ENCODE peak calls at places on chromosome 13, in seven cellular contexts. V is HepG2, A is HCT116, O is SK-N-SH, E is K562, R is GM12878, G is H1. S is an unnamed sample.

GRCh38 chr13:33015791-33016323 is 366 bp upstream of the KL start:
- DNase-seq in R (no peak), O (no peak), G (peak; percentile 57), A (no peak), E (no peak), V (no peak), S (no peak)

GRCh38 chr13:25659091-25659502 is 287.3 kb downstream of the ATP8A2 start:
- DNase-seq in V (no peak), A (no peak), R (no peak), O (no peak), G (no peak), E (no peak), S (peak; percentile 77)

GRCh38 chr13:23915308-23915707 is 18.0 kb upstream of the C1QTNF9B start:
- DNase-seq in V (peak; percentile 8), G (no peak), O (no peak), R (no peak), A (peak; percentile 24), E (no peak), S (no peak)

GRCh38 chr13:64255988-64256387 is 2840.3 kb upstream of the PCDH20 start:
- DNase-seq in O (no peak), R (no peak), A (no peak), G (no peak), V (no peak), E (no peak), S (no peak)

GRCh38 chr13:111903143-111903542 is 163.8 kb upstream of the SOX1 start:
- DNase-seq in R (no peak), V (no peak), O (no peak), E (no peak), G (peak; percentile 17), A (no peak), S (no peak)

GRCh38 chr13:34578471-34578870 is 363.6 kb upstream of the NBEA start:
- DNase-seq in G (no peak), R (no peak), V (no peak), E (no peak), O (no peak), A (no peak), S (no peak)

GRCh38 chr13:39144941-39145533 is 106.8 kb downstream of the NHLRC3 start:
- DNase-seq in A (peak; percentile 41), E (peak; percentile 40), V (no peak), G (peak; percentile 55), O (peak; percentile 56), R (no peak), S (peak; percentile 50)

GRCh38 chr13:74288361-74288911 is 154.2 kb upstream of the KLF12 start:
- DNase-seq in O (peak; percentile 10), A (no peak), V (no peak), E (no peak), G (peak; percentile 47), R (no peak), S (no peak)

GRCh38 chr13:44927953-44928352 is 61.3 kb downstream of the NUFIP1 start:
- DNase-seq in G (no peak), A (no peak), V (no peak), E (no peak), R (no peak), O (no peak), S (no peak)

GRCh38 chr13:75250526-75251183 is 231.3 kb downstream of the TBC1D4 start:
- DNase-seq in V (no peak), A (no peak), R (no peak), E (no peak), O (no peak), G (no peak), S (no peak)

GRCh38 chr13:93045836-93046235 is 180.8 kb upstream of the GPC6 start:
- DNase-seq in A (no peak), O (no peak), V (no peak), E (no peak), G (no peak), R (no peak), S (no peak)

GRCh38 chr13:48400090-48400694 is 12.7 kb downstream of the LPAR6 start:
- DNase-seq in V (peak; percentile 29), R (no peak), A (no peak), E (no peak), O (no peak), G (no peak), S (no peak)

GRCh38 chr13:99075268-99076191 is 97.7 kb upstream of the DOCK9 start:
- DNase-seq in V (no peak), E (no peak), G (no peak), O (no peak), A (no peak), R (peak; percentile 36), S (no peak)

GRCh38 chr13:30963794-30964193 is 31.3 kb downstream of the TEX26 start:
- DNase-seq in O (no peak), E (no peak), R (no peak), G (no peak), A (no peak), V (no peak), S (peak; percentile 56)

GRCh38 chr13:30974350-30974749 is 41.9 kb downstream of the TEX26 start:
- DNase-seq in R (no peak), G (no peak), V (no peak), O (no peak), E (no peak), A (no peak), S (no peak)

GRCh38 chr13:30972888-30973377 is 40.5 kb downstream of the TEX26 start:
- DNase-seq in R (no peak), V (no peak), G (no peak), E (no peak), O (no peak), A (no peak), S (no peak)

GRCh38 chr13:30971575-30971974 is 39.1 kb downstream of the TEX26 start:
- DNase-seq in V (no peak), G (no peak), E (no peak), R (no peak), A (no peak), O (no peak), S (no peak)

GRCh38 chr13:30968734-30969335 is 36.4 kb downstream of the TEX26 start:
- DNase-seq in G (no peak), O (no peak), R (no peak), E (no peak), A (no peak), V (no peak), S (no peak)
- TF ChIP-seq JUND in G (no peak), O (no peak), R (no peak), E (no peak), A (no peak), V (no peak), S (no peak)

DNA sequence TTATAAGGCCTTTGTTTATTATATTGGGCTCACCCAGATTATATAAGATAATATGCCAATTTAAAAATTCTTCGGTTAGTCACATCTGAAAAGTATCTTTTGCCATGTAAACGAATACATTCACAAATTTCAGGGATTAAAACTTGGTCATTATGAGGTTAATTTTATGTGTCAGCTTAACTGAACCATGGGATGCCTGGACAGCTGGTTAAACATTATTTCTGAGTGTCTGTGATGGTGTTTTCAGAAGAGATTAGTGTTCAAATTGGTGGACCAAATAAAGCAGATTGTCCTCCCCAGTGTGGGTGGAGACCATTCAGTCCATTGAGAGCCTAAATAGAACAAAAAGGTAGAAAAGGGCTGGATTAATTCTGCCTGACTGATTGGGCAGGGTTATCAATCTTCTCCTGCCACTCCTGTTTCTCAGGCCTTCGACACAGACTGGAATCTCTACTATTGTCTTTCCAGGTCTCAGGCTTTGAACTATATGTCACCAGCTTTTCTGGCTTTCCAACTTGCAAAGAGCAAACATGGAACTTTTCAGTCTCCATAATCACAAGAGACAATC is 203.8 kb upstream of the SLITRK6 start:
- DNase-seq in V (no peak), E (no peak), A (no peak), R (no peak), O (no peak), G (no peak), S (no peak)
- TF ChIP-seq JUND in V (no peak), E (no peak), A (no peak), R (no peak), O (no peak), G (no peak), S (no peak)

DNA sequence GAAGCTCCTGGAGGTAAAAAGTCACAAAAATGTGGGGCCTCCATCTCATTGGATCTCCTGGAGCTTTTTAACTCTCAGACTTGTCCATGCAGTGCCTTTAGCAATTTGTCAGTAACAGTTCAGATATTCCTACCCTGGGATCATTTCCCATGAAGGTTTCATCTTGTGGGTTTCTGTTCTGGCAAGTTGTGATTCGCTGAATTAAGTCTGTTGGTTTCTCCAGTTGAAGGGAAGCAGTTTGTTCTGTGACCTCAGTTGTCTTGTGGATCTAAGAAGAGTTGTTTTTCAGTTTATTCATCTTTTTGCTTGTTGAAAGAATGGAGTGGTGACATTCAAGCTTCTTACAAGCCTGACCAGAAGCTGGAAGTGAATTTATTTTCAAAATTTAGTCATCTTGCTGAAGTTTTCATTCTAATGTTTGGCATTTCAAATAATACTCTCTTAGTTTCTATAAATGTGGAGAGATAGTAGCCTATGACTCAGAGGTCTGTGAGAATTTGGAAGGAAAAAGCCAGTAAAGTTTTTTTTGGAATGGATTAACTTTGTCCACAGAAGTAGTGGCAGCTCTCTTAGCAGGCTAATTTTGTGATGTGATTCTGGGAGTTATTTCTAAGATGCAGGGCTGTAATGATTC is 120.1 kb upstream of the CSNK1A1L start:
- DNase-seq in R (no peak), O (no peak), A (no peak), G (no peak), V (no peak), E (no peak), S (no peak)
- TF ChIP-seq JUND in R (no peak), O (no peak), A (no peak), G (no peak), V (no peak), E (no peak), S (no peak)

GRCh38 chr13:28534801-28535200 is 39.9 kb upstream of the FLT1 start:
- DNase-seq in V (no peak), R (no peak), G (no peak), A (no peak), O (no peak), E (no peak), S (no peak)

GRCh38 chr13:28532226-28533048 is 37.5 kb upstream of the FLT1 start:
- DNase-seq in E (peak; percentile 91), G (peak; percentile 71), A (no peak), R (no peak), V (no peak), O (peak; percentile 44), S (no peak)

GRCh38 chr13:28534210-28534609 is 39.3 kb upstream of the FLT1 start:
- DNase-seq in V (no peak), A (no peak), R (no peak), G (no peak), O (no peak), E (no peak), S (no peak)

GRCh38 chr13:28533049-28533436 is 38.1 kb upstream of the FLT1 start:
- DNase-seq in V (no peak), A (no peak), E (no peak), R (no peak), O (no peak), G (no peak), S (no peak)

DNA sequence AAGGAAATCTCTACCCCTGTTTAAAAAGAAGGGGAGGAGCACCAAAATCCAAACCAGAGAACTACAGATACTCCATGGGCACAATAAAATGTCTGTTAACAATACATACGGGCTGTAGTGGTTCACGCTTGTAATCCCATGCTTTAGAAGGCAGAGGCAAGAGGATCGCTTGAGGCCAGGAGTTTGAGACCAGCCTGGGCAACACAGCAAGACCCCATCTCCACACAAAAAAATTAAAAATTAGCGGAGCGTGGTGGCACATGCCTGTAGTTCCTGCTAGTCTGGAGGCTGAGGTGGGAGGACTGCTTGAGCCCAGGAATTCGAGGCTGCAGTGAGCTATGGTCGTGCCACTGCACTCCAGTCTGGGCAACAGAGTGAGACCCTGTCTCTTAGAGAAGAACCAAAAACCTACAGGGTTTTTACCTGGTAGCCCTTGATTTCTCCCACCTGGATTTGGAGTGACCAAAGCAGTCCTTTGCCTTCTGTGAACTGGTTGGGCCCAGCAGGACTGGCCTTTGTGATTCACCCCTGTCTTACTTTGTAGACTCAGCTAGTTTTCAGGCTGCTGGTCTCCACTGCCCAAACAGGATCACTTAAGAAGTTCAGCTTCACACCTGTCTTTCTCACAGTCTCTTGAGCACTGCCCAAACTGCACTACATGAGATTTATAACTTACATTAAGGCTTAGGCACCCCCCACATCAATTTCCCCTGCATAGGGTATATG is 38.7 kb upstream of the FLT1 start:
- DNase-seq in R (no peak), O (no peak), E (no peak), V (no peak), A (no peak), G (no peak), S (no peak)
- TF ChIP-seq JUND in R (no peak), O (no peak), E (no peak), V (no peak), A (no peak), G (no peak), S (no peak)